ENCODE peak calls at places on chromosomes 7 and 10, in nine cellular contexts. P is cardiac muscle cell; H is A549; B is effector CD4-positive, alpha-beta T cell; A is KG1; N is activated T-helper 1 cell treated with Interleukin-2 at 50 U/mL for 16 hours; F is NCI-H1930; V is right cardiac atrium; Y is hepatocyte. E is an unnamed sample.

GRCh38 chr10:91340613-91341362 is 69.4 kb upstream of the HECTD2 start:
- DNase-seq in P (peak), A (no peak), Y (no peak), F (no peak), V (peak), N (no peak), H (no peak), B (no peak), E (no peak)

GRCh38 chr7:76333388-76334101 is 25.2 kb downstream of the YWHAG start:
- DNase-seq in B (no peak), V (peak), F (no peak), Y (no peak), A (no peak), N (no peak), H (no peak), P (peak), E (no peak)

GRCh38 chr10:82089327-82089726 is 214.3 kb downstream of the NRG3 start:
- DNase-seq in P (no peak), Y (no peak), V (no peak), H (no peak), B (no peak), N (no peak), A (no peak), F (no peak), E (no peak)

GRCh38 chr7:150323682-150324365 is 479 bp upstream of the ACTR3C start:
- DNase-seq in F (peak), A (no peak), Y (no peak), B (no peak), V (no peak), P (peak), H (no peak), N (no peak), E (peak)

GRCh38 chr10:18260308-18260971 is 120.2 kb downstream of the CACNB2 start:
- DNase-seq in P (no peak), H (no peak), V (no peak), Y (no peak), B (no peak), F (no peak), A (no peak), N (no peak), E (no peak)

GRCh38 chr10:59181668-59182067 is 5.2 kb downstream of the PHYHIPL start:
- DNase-seq in N (no peak), F (no peak), P (peak), B (no peak), V (no peak), A (no peak), Y (peak), H (peak), E (peak)

GRCh38 chr7:157519798-157520244 is 183.0 kb downstream of the DNAJB6 start:
- DNase-seq in P (no peak), B (no peak), A (no peak), N (no peak), F (no peak), Y (no peak), H (no peak), V (peak), E (no peak)

GRCh38 chr10:16519908-16520861 is 1.5 kb downstream of the C1QL3 start:
- DNase-seq in F (no peak), N (no peak), P (no peak), H (no peak), V (no peak), Y (peak), B (no peak), A (no peak), E (no peak)

GRCh38 chr7:119900996-119901395 is 372.0 kb upstream of the KCND2 start:
- DNase-seq in F (no peak), B (no peak), P (peak), H (no peak), A (no peak), N (no peak), V (no peak), Y (no peak), E (no peak)

GRCh38 chr7:19944363-19945120 is 171.1 kb upstream of the TMEM196 start:
- DNase-seq in H (no peak), B (no peak), V (no peak), A (no peak), N (no peak), Y (no peak), P (no peak), F (no peak), E (no peak)

GRCh38 chr10:60848126-60848525 is 69.8 kb downstream of the CDK1 start:
- DNase-seq in P (peak), Y (peak), V (no peak), H (peak), A (no peak), F (no peak), B (no peak), N (no peak), E (peak)

GRCh38 chr7:26090927-26091519 is 61.0 kb upstream of the NFE2L3 start:
- DNase-seq in P (peak), A (peak), V (no peak), N (no peak), H (peak), Y (peak), F (peak), B (no peak), E (peak)

GRCh38 chr7:23590529-23590928 is 6.7 kb upstream of the CCDC126 start:
- DNase-seq in B (no peak), V (no peak), A (no peak), N (no peak), P (no peak), Y (no peak), H (no peak), F (no peak), E (no peak)

GRCh38 chr7:13279854-13280435 is 592.5 kb downstream of the ARL4A start:
- DNase-seq in P (peak), N (no peak), F (peak), H (peak), B (no peak), V (no peak), Y (peak), A (peak), E (peak)

GRCh38 chr10:114276066-114276465 is 37.0 kb downstream of the VWA2 start:
- DNase-seq in Y (no peak), H (no peak), V (no peak), N (no peak), P (no peak), A (no peak), F (no peak), B (no peak), E (no peak)

GRCh38 chr7:112144284-112145059 is 61.7 kb downstream of the DOCK4 start:
- DNase-seq in B (no peak), A (no peak), V (no peak), H (no peak), P (peak), F (no peak), N (no peak), Y (no peak), E (no peak)

GRCh38 chr7:44671069-44671468 is 64.6 kb downstream of the OGDH start:
- DNase-seq in B (no peak), V (no peak), P (no peak), H (no peak), Y (no peak), A (no peak), N (no peak), F (no peak), E (no peak)

GRCh38 chr7:69622014-69622818 is 23.9 kb downstream of the AUTS2 start:
- DNase-seq in P (no peak), F (no peak), A (no peak), Y (no peak), B (no peak), H (no peak), N (no peak), V (no peak), E (no peak)

GRCh38 chr7:107937514-107937913 is 46.5 kb downstream of the DLD start:
- DNase-seq in H (no peak), B (no peak), V (no peak), N (no peak), F (no peak), Y (peak), P (no peak), A (no peak), E (no peak)

GRCh38 chr7:63067897-63068585 is 930.6 kb upstream of the ZNF722 start:
- DNase-seq in Y (no peak), F (peak), N (no peak), B (no peak), V (no peak), H (no peak), P (no peak), A (no peak), E (no peak)

GRCh38 chr10:14532473-14533251 is 201.9 kb upstream of the FRMD4A start:
- DNase-seq in V (no peak), H (peak), A (no peak), B (no peak), N (no peak), Y (peak), F (no peak), P (no peak), E (no peak)

GRCh38 chr7:106779877-106780276 is 85.2 kb upstream of the PIK3CG start:
- DNase-seq in F (no peak), P (no peak), A (no peak), V (no peak), N (no peak), Y (peak), B (no peak), H (peak), E (peak)

GRCh38 chr10:86899670-86900276 is 57.6 kb downstream of the MMRN2 start:
- DNase-seq in F (peak), Y (peak), V (no peak), A (peak), B (peak), P (peak), H (peak), N (no peak), E (peak)

GRCh38 chr10:131025333-131025732 is 286.2 kb downstream of the TCERG1L start:
- DNase-seq in H (no peak), A (no peak), N (no peak), Y (no peak), B (no peak), F (no peak), P (no peak), V (no peak), E (no peak)

GRCh38 chr7:17677408-17677807 is 262.9 kb downstream of the SNX13 start:
- DNase-seq in V (no peak), H (no peak), N (no peak), B (no peak), F (no peak), Y (no peak), A (no peak), P (peak), E (no peak)

GRCh38 chr10:114290038-114290437 is 51.0 kb downstream of the VWA2 start:
- DNase-seq in H (no peak), P (no peak), F (no peak), Y (no peak), V (no peak), B (no peak), A (no peak), N (no peak), E (no peak)

GRCh38 chr7:90917536-90917935 is 321.4 kb downstream of the CDK14 start:
- DNase-seq in Y (no peak), V (no peak), A (no peak), H (no peak), B (no peak), F (no peak), P (no peak), N (no peak), E (no peak)

GRCh38 chr10:118911361-118911760 is 118.2 kb upstream of the NANOS1 start:
- DNase-seq in P (peak), N (no peak), V (no peak), F (no peak), A (no peak), B (no peak), H (peak), Y (no peak), E (peak)